ENCODE peak calls at places on chromosomes 1 and 21, in nine cellular contexts. J is H1; W is transverse colon; G is omental fat pad; N is mucosa of descending colon; F is stomach; A is ovary; S is epithelial cell of proximal tubule; O is activated CD8-positive, alpha-beta T cell treated with anti-CD3 and anti-CD28 coated beads for 36 hours. L is an unnamed sample.

GRCh38 chr21:39444406-39445145 is 1.0 kb downstream of the LCA5L start:
- DNase-seq in S (no peak), F (no peak), N (no peak), W (no peak), G (no peak), J (no peak), O (peak), A (no peak), L (no peak)

GRCh38 chr1:206503591-206504362 is 3.6 kb upstream of the RASSF5 start:
- DNase-seq in O (peak), F (no peak), A (no peak), S (peak), N (peak), G (no peak), J (no peak), W (peak), L (peak)

GRCh38 chr1:247212914-247213617 is 41.2 kb upstream of the ZNF124 start:
- DNase-seq in J (no peak), S (no peak), W (no peak), G (no peak), A (no peak), O (no peak), F (no peak), N (no peak), L (no peak)

GRCh38 chr1:12356004-12356890 is 126.4 kb downstream of the VPS13D start:
- DNase-seq in W (no peak), S (no peak), J (no peak), A (no peak), F (no peak), G (no peak), O (no peak), N (no peak), L (no peak)

GRCh38 chr1:243268284-243268653 is 12.4 kb downstream of the SDCCAG8 start:
- DNase-seq in N (no peak), J (no peak), G (no peak), F (no peak), S (no peak), O (no peak), A (no peak), W (no peak), L (no peak)

GRCh38 chr1:234488054-234488953 is 9.3 kb upstream of the TARBP1 start:
- DNase-seq in O (peak), J (no peak), G (no peak), S (no peak), W (no peak), A (no peak), F (no peak), N (no peak), L (no peak)

GRCh38 chr1:118907466-118907865 is 80.7 kb downstream of the TBX15 start:
- DNase-seq in S (no peak), N (no peak), G (no peak), F (no peak), J (no peak), A (no peak), W (no peak), O (no peak), L (no peak)

GRCh38 chr1:150473659-150474058 is 13.6 kb upstream of the TARS2 start:
- DNase-seq in O (no peak), J (no peak), W (no peak), F (no peak), S (no peak), N (no peak), G (no peak), A (peak), L (no peak)

GRCh38 chr1:59903136-59903754 is 23.3 kb downstream of the CYP2J2 start:
- DNase-seq in F (no peak), G (no peak), A (no peak), O (peak), W (no peak), N (no peak), S (no peak), J (peak), L (no peak)

GRCh38 chr1:175434268-175434860 is 241.8 kb upstream of the KIAA0040 start:
- DNase-seq in J (peak), S (no peak), A (no peak), F (no peak), N (no peak), W (no peak), O (peak), G (no peak), L (no peak)

GRCh38 chr21:43291347-43291950 is 122.6 kb downstream of the CRYAA start:
- DNase-seq in N (no peak), A (no peak), G (no peak), S (no peak), W (no peak), O (no peak), F (no peak), J (no peak), L (no peak)

GRCh38 chr21:8991088-8991907 is 1530.1 kb upstream of the TPTE start:
- DNase-seq in F (no peak), J (no peak), O (no peak), S (no peak), A (no peak), N (no peak), G (no peak), W (no peak), L (no peak)

GRCh38 chr21:43890042-43890441 is 25.0 kb downstream of the AGPAT3 start:
- DNase-seq in O (no peak), G (no peak), S (no peak), F (no peak), J (peak), A (no peak), N (no peak), W (no peak), L (no peak)

GRCh38 chr1:153313288-153313687 is 536 bp upstream of the PGLYRP3 start:
- DNase-seq in S (no peak), W (no peak), O (no peak), F (no peak), A (no peak), N (no peak), G (no peak), J (no peak), L (no peak)

GRCh38 chr1:28161770-28162550 is 14.5 kb downstream of the PTAFR start:
- DNase-seq in A (no peak), G (no peak), O (no peak), J (no peak), F (no peak), N (no peak), S (no peak), W (no peak), L (no peak)

GRCh38 chr1:214569357-214570004 is 18.1 kb upstream of the PTPN14 start:
- DNase-seq in G (no peak), O (no peak), F (no peak), A (no peak), J (no peak), N (no peak), W (no peak), S (no peak), L (no peak)

GRCh38 chr1:170309389-170310013 is 163.7 kb downstream of the NTMT2 start:
- DNase-seq in A (peak), S (no peak), O (no peak), G (peak), W (no peak), N (no peak), F (no peak), J (no peak), L (no peak)

GRCh38 chr1:50955116-50955515 is 5.0 kb downstream of the FAF1 start:
- DNase-seq in W (no peak), A (no peak), N (no peak), G (no peak), S (no peak), J (no peak), F (no peak), O (no peak), L (no peak)

GRCh38 chr1:181161170-181161870 is 72.8 kb downstream of the IER5 start:
- DNase-seq in S (no peak), A (no peak), N (no peak), O (no peak), G (no peak), W (no peak), F (no peak), J (no peak), L (no peak)

GRCh38 chr1:15945011-15945831 is 30.7 kb downstream of the ZBTB17 start:
- DNase-seq in W (no peak), A (peak), S (no peak), J (no peak), F (no peak), N (no peak), O (no peak), G (no peak), L (no peak)

GRCh38 chr1:13699936-13700520 is at the start of gene PRDM2:
- DNase-seq in J (peak), W (peak), N (peak), F (peak), S (no peak), G (no peak), O (peak), A (peak), L (peak)

GRCh38 chr1:13700521-13701273 is 709 bp downstream of the PRDM2 start:
- DNase-seq in N (peak), F (peak), G (no peak), A (peak), S (no peak), W (peak), O (peak), J (peak), L (peak)

GRCh38 chr1:13699510-13699909 is 478 bp upstream of the PRDM2 start:
- DNase-seq in W (peak), G (no peak), O (peak), A (peak), J (peak), F (no peak), N (peak), S (no peak), L (no peak)

GRCh38 chr1:13702425-13703127 is 2.6 kb downstream of the PRDM2 start:
- DNase-seq in G (no peak), O (peak), W (peak), S (no peak), F (no peak), J (no peak), N (no peak), A (no peak), L (peak)

DNA sequence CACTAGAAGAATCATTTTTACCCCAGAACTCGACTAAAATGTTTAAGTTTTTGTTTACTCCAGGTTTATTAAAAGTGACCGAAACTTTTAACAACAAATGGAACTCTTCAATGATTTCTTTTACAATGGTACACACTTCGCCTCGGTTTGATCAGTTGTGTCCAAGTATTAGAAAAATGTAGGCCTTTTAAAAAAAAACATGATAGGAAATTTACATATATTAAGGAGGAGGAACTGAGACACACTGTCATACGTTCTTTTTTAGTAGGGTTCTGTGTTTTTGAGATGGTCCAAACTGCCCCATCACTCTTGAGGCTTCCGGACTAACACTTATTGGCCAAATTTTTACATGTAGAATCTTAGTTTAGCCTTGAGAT is 1.3 kb downstream of the PRDM2 start:
- DNase-seq in J (no peak), S (no peak), A (no peak), G (no peak), N (no peak), F (no peak), O (no peak), W (no peak), L (no peak)
- TF ChIP-seq CTCF in J (no peak), S (no peak), A (no peak), G (no peak), N (no peak), F (no peak), O (no peak), W (no peak), L (no peak)

GRCh38 chr1:33001282-33001681 is 35.4 kb downstream of the AK2 start:
- DNase-seq in F (no peak), G (no peak), N (no peak), O (peak), J (no peak), A (no peak), W (no peak), S (no peak), L (no peak)
- TF ChIP-seq CTCF in F (no peak), G (no peak), N (no peak), O (peak), J (no peak), A (no peak), W (no peak), S (peak), L (no peak)

DNA sequence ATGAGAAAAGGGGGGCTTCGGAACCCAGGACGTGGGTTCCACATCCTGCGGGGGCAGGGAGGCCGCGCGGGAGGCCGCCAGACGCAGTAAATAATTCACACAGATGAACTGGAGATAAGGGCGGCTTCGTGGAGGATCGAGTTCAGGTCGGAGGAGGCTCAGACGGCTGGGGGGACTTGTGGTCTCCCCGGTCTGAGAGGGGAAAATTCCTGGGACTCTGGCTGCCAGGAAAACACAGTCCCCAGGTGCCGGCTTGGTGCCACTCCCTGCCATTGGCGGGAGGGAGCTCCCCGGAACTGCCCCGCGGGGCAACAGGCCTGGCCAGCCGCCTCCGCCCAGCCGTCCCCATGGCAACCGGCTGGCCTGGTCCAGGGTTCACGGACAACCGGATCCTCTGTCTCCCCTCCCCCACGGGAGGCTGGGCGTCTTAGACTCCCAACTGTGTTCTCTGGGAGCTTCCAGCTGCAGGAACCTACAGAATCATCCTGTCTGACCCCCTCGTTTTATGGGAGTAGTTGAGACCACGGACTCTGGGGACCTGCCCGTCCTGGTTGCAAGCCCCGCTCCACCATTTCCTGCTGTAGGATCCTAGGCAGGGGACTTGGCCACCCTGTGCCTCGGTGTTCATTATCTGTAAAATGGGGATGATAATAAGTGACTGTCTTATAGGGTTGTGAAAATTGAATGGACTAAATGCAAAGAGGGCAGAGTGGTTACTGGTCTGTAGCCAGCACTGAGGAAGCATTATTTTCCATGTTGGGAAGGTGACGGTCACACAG is 9.6 kb downstream of the CAMK2N1 start:
- DNase-seq in N (peak), A (peak), J (peak), S (no peak), W (peak), F (peak), G (no peak), O (no peak), L (no peak)
- TF ChIP-seq CTCF in N (no peak), A (no peak), J (no peak), S (no peak), W (no peak), F (no peak), G (no peak), O (no peak), L (no peak)

DNA sequence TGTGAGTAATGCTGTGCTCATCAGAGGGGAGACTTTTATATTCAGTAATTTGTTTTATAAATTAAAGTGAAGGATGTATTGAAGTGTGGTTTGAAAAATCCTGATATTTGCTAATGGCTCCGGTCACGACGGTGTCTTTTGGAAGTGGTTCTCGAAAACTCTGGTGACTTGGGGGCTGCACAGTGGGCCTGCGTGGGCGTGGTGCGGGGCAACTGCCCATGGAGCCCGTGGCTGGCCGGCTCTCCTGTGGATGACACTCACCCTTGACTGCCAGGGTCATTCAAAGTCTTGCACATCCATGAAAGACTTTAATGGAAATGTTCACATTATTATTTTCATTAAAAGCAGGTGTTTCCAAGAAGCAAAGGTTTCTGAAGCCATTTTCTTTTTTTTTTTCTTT is 7.7 kb downstream of the FAAP20 start:
- DNase-seq in A (no peak), G (no peak), J (no peak), F (no peak), N (no peak), O (no peak), W (no peak), S (no peak), L (no peak)
- TF ChIP-seq CTCF in A (no peak), G (no peak), J (no peak), F (no peak), N (no peak), O (no peak), W (no peak), S (no peak), L (no peak)